ENCODE peak calls at places on chromosomes 13 and 19, in five cellular contexts. B, T, I, H and P are unnamed samples.

GRCh38 chr19:45746866-45747265 is 13.6 kb downstream of the MEIOSIN start:
- DNase-seq in B (no peak), T (no peak), I (no peak), H (no peak), P (no peak)

GRCh38 chr13:60617863-60618733 is 221.1 kb downstream of the TDRD3 start:
- DNase-seq in B (no peak), T (peak; percentile 10), I (no peak), H (peak; percentile 32), P (peak; percentile 54)

GRCh38 chr13:43041368-43041921 is 18.1 kb downstream of the DNAJC15 start:
- DNase-seq in B (no peak), T (no peak), I (no peak), H (no peak), P (no peak)

GRCh38 chr13:88707652-88708051 is 1036.5 kb downstream of the SLITRK5 start:
- DNase-seq in B (no peak), T (no peak), I (no peak), H (no peak), P (no peak)

GRCh38 chr19:45667620-45668341 is at the start of gene GIPR:
- DNase-seq in B (peak; percentile 88), T (peak; percentile 86), I (no peak), H (peak; percentile 44), P (peak; percentile 89)

GRCh38 chr13:27985600-27985999 is 2.9 kb downstream of the URAD start:
- DNase-seq in B (no peak), T (no peak), I (no peak), H (no peak), P (no peak)

GRCh38 chr19:55319786-55320185 is 5.4 kb downstream of the TMEM150B start:
- DNase-seq in B (peak; percentile 78), T (no peak), I (no peak), H (no peak), P (peak; percentile 61)

GRCh38 chr19:39413903-39414608 is 1.6 kb downstream of the PLEKHG2 start:
- DNase-seq in B (peak; percentile 43), T (peak; percentile 77), I (no peak), H (peak; percentile 32), P (no peak)

GRCh38 chr19:29495971-29496441 is 29.8 kb upstream of the VSTM2B start:
- DNase-seq in B (no peak), T (no peak), I (no peak), H (no peak), P (no peak)

GRCh38 chr13:41025518-41025917 is 6.4 kb upstream of the ELF1 start:
- DNase-seq in B (no peak), T (no peak), I (no peak), H (peak; percentile 81), P (no peak)

GRCh38 chr13:74062933-74063332 is 71.3 kb downstream of the KLF12 start:
- DNase-seq in B (no peak), T (no peak), I (peak; percentile 52), H (no peak), P (no peak)

GRCh38 chr13:74132768-74133656 is 1.2 kb downstream of the KLF12 start:
- DNase-seq in B (no peak), T (peak; percentile 2), I (no peak), H (no peak), P (peak; percentile 55)

GRCh38 chr19:45211751-45212381 is 33.3 kb downstream of the BLOC1S3 start:
- DNase-seq in B (no peak), T (no peak), I (no peak), H (no peak), P (no peak)

GRCh38 chr19:38265213-38265861 is 964 bp downstream of the SPINT2 start:
- DNase-seq in B (no peak), T (peak; percentile 87), I (no peak), H (no peak), P (no peak)

GRCh38 chr13:85316501-85316900 is 482.7 kb downstream of the SLITRK6 start:
- DNase-seq in B (no peak), T (no peak), I (no peak), H (no peak), P (no peak)

GRCh38 chr13:49220856-49221614 is 897 bp downstream of the MLNR start:
- DNase-seq in B (no peak), T (no peak), I (no peak), H (no peak), P (peak; percentile 73)

GRCh38 chr19:33205531-33206260 is 11.6 kb downstream of the LRP3 start:
- DNase-seq in B (no peak), T (no peak), I (no peak), H (no peak), P (no peak)

DNA sequence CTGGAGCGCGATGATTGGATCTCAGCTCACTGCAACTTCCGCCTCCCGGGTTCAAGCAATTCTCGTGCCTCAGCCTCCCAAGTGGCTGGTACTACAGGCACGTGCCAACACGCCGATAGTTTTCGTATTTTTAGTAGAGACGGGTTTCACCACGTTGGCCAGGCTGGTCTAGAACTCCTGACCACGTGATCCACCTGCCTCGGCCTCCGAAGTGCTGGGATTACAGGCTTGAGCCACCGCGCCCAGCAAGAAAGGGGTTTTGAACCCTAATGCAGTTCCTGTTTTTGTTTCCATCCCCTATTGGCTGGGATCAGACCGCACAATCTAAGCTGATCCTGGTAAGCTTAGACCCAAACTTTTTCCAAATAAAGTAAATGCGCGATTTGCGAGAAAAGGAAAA is 898 bp downstream of the ZNF626 start:
- DNase-seq in B (peak; percentile 11), T (no peak), I (no peak), H (no peak), P (no peak)
- TF ChIP-seq EP300 in B (no peak), T (no peak), I (no peak), H (no peak), P (no peak)

GRCh38 chr19:16898306-16899015 is 9.7 kb downstream of the F2RL3 start:
- DNase-seq in B (no peak), T (no peak), I (no peak), H (no peak), P (no peak)

GRCh38 chr19:16896913-16897571 is 8.2 kb downstream of the F2RL3 start:
- DNase-seq in B (peak; percentile 99), T (peak; percentile 80), I (peak; percentile 60), H (peak; percentile 74), P (peak; percentile 95)

GRCh38 chr19:16901491-16902175 is 12.8 kb downstream of the F2RL3 start:
- DNase-seq in B (peak; percentile 74), T (no peak), I (no peak), H (no peak), P (no peak)

GRCh38 chr19:16897572-16898056 is 8.8 kb downstream of the F2RL3 start:
- DNase-seq in B (no peak), T (no peak), I (no peak), H (no peak), P (no peak)

GRCh38 chr19:16899566-16900075 is 10.8 kb downstream of the F2RL3 start:
- DNase-seq in B (peak; percentile 70), T (peak; percentile 58), I (no peak), H (peak; percentile 22), P (peak; percentile 72)
- TF ChIP-seq CTCF in B (peak; percentile 89), T (peak; percentile 43), I (peak; percentile 79), H (peak; percentile 73), P (peak; percentile 70)

DNA sequence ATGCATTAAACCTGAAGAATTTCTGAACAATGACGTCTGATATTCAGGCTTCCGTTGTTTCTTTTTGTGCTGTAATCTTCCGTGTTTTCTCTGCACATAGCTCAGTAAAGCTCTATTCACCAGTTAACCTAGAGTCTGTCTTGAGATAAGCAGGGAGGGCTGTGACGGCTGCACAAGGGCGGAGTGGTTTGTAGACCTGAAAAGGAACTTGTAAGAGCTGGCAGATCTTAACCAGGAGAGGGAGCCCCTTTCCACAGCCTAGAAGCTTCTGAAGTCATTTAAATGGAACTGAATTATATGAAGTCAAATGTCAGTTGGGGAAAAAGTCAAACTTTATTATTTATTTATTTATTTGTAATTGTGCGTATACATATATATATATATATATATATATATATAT is 27.5 kb downstream of the DPRX start:
- DNase-seq in B (peak; percentile 61), T (peak; percentile 72), I (no peak), H (peak; percentile 65), P (peak; percentile 59)
- TF ChIP-seq CEBPB in B (no peak), T (no peak), I (no peak), H (no peak), P (no peak)

GRCh38 chr13:21445759-21446158 is 13.3 kb downstream of the ZDHHC20 start:
- DNase-seq in B (no peak), T (no peak), I (no peak), H (no peak), P (no peak)
- TF ChIP-seq EP300 in B (no peak), T (no peak), I (no peak), H (no peak), P (no peak)

DNA sequence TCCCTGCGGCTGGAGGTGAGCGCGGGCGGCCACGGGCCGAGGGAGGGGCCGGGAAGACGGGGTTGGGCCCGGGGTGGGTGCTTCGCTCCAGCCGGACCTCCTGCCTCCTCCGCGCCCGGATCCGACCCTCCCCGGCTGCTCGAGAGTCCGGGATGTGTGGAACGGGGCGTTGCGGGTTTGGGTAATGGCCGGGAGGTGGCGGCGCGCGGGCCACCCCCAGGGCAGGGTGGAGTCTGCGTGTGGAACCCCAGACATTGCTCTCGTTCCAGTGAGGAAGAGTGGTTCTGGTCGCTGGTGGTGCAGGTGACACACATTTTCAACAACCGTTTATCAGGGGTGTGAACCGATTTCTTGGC is 38.8 kb downstream of the ARHGEF7 start:
- DNase-seq in B (peak; percentile 45), T (no peak), I (no peak), H (peak; percentile 38), P (no peak)
- TF ChIP-seq CTCF in B (no peak), T (no peak), I (peak; percentile 23), H (peak; percentile 58), P (peak; percentile 5)

DNA sequence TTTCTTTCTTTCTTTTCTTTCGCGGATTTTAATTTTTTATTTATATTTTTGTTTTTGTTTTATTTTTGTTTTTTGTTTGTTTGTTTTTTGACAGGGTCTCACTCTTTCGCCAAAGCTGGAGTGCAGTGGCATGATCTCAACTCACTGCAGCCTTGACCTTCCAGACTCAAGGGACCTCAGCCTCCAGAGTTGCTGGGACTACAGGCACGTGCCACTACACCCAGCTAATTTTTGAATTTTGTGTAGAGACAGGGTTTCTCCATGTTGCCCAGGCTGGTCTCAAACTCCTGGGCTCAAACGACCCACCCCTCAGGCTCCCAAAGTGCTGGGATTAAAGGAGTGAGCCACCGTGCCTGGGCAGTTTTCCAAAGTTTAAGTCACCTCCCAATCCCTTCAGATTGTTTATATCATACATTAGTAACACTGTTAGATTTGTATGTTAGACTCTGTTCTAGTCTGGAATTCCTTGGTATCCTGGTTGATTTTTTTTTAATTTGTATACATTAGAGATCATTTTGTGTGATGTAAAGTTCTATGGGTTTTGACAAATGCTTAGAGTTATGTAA is 597.3 kb downstream of the DCT start:
- DNase-seq in B (no peak), T (no peak), I (no peak), H (no peak), P (no peak)
- TF ChIP-seq CEBPB in B (no peak), T (no peak), I (no peak), H (no peak), P (no peak)